ENCODE peak calls at places on chromosomes 7 and 10, in six cellular contexts. S is heart left ventricle, H is stomach, N is IMR-90, X is ovary, P is spleen. J is an unnamed sample.

GRCh38 chr10:95517536-95518454 is 43.4 kb downstream of the SORBS1 start:
- DNase-seq in X (no peak), H (peak), P (no peak), N (peak), S (no peak), J (no peak)

GRCh38 chr10:93313798-93314197 is 168.3 kb downstream of the MYOF start:
- DNase-seq in P (no peak), H (no peak), N (no peak), S (no peak), X (no peak), J (no peak)

GRCh38 chr10:104054430-104054829 is 31.2 kb downstream of the COL17A1 start:
- DNase-seq in S (no peak), N (peak), X (no peak), P (no peak), H (no peak), J (no peak)

GRCh38 chr7:92528958-92529264 is 316 bp downstream of the RBM48 start:
- DNase-seq in P (no peak), S (no peak), N (no peak), H (no peak), X (no peak), J (no peak)

GRCh38 chr7:135249901-135250300 is 16.3 kb downstream of the STRA8 start:
- DNase-seq in H (no peak), X (no peak), S (no peak), N (no peak), P (no peak), J (no peak)

GRCh38 chr10:73244866-73245477 is 2.1 kb downstream of the DNAJC9 start:
- DNase-seq in H (no peak), X (no peak), S (no peak), N (no peak), P (no peak), J (no peak)

GRCh38 chr7:30548762-30549344 is 44.2 kb upstream of the GGCT start:
- DNase-seq in N (peak), X (peak), P (no peak), H (peak), S (no peak), J (no peak)

GRCh38 chr10:107701947-107702346 is 537.4 kb upstream of the SORCS1 start:
- DNase-seq in N (peak), P (no peak), S (no peak), X (no peak), H (no peak), J (no peak)

GRCh38 chr7:143419880-143420279 is 11.2 kb upstream of the EPHA1 start:
- DNase-seq in P (no peak), H (no peak), S (no peak), X (no peak), N (no peak), J (no peak)

GRCh38 chr10:43222296-43222695 is 44.6 kb downstream of the RASGEF1A start:
- DNase-seq in S (peak), H (no peak), N (no peak), P (peak), X (peak), J (peak)

GRCh38 chr7:90313908-90314307 is 7.2 kb downstream of the FAM237B start:
- DNase-seq in S (no peak), H (no peak), P (no peak), X (no peak), N (no peak), J (no peak)

GRCh38 chr7:131849472-131849871 is 293.0 kb upstream of the PODXL start:
- DNase-seq in N (no peak), P (no peak), H (no peak), S (no peak), X (no peak), J (no peak)

GRCh38 chr10:30037620-30038336 is 21.6 kb downstream of the JCAD start:
- DNase-seq in X (no peak), P (no peak), N (no peak), H (no peak), S (no peak), J (no peak)

GRCh38 chr10:113058175-113058961 is 108.3 kb downstream of the TCF7L2 start:
- DNase-seq in N (peak), H (no peak), S (no peak), X (no peak), P (no peak), J (no peak)

GRCh38 chr10:113060221-113061053 is 110.4 kb downstream of the TCF7L2 start:
- DNase-seq in X (no peak), P (no peak), S (peak), N (no peak), H (no peak), J (no peak)

GRCh38 chr10:113061054-113061430 is 111.0 kb downstream of the TCF7L2 start:
- DNase-seq in P (no peak), S (no peak), N (no peak), X (peak), H (no peak), J (no peak)

GRCh38 chr10:113056468-113057021 is 106.5 kb downstream of the TCF7L2 start:
- DNase-seq in P (no peak), H (no peak), N (peak), X (no peak), S (no peak), J (no peak)

GRCh38 chr10:113059001-113059780 is 109.1 kb downstream of the TCF7L2 start:
- DNase-seq in S (no peak), X (peak), H (no peak), N (peak), P (no peak), J (no peak)
- H3K27ac ChIP-seq in S (peak), X (no peak), H (peak), N (peak), P (peak), J (peak)

DNA sequence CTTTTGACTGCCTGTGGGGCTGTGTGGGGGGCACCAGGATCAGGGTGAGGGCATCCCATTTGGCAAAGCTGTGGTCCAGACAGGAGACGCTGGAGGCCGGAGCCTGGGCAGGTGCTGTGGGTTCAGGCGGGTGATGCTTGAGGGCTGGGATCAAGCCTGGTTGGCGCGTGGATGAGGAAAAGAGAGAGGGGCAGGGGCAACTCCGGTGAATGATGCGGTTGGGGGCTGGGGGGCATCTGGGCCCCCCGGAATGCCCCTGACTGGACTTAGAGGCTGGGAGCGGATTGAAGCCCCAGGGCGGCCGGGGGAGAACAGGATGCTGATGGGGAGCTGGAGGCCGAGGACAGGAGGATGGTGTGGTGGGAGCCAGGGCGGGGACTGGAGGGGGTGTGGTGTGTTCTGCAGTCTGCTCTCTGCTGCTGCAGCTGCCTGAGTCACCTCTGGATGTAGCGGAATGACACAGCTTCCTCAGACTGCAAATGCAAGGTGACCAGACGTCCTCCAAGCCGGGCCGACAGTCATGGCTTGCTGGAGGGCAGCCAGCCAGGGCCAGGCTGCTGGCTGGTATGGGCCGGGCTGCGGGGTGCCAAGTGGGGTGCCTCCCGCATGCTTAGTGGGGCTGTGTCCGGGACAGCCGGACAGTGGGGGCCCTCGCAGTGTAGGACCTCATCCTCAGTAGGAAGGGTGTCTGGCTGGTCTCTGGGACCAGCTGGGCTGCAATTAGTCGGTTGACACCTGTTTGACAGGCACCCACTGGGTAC is 3.2 kb downstream of the MAFK start:
- DNase-seq in X (no peak), P (peak), H (peak), S (no peak), N (peak), J (peak)
- TF ChIP-seq POLR2A in X (no peak), P (no peak), H (no peak), S (no peak), N (peak), J (no peak)

GRCh38 chr7:5390918-5391317 is 32.7 kb downstream of the TNRC18 start:
- DNase-seq in N (no peak), P (no peak), X (no peak), S (no peak), H (no peak), J (no peak)
- H3K27ac ChIP-seq in N (no peak), P (no peak), X (no peak), S (no peak), H (no peak), J (no peak)

GRCh38 chr7:37035631-37036030 is 311.3 kb upstream of the AOAH start:
- DNase-seq in H (no peak), X (no peak), N (no peak), P (no peak), S (no peak), J (no peak)

GRCh38 chr7:37028909-37029440 is 304.7 kb upstream of the AOAH start:
- DNase-seq in N (no peak), H (no peak), X (no peak), S (no peak), P (no peak), J (no peak)

GRCh38 chr7:37032258-37032601 is 307.9 kb upstream of the AOAH start:
- DNase-seq in H (no peak), S (no peak), X (no peak), N (no peak), P (no peak), J (no peak)

GRCh38 chr7:37033141-37033540 is 308.8 kb upstream of the AOAH start:
- DNase-seq in P (no peak), H (no peak), X (no peak), S (no peak), N (no peak), J (no peak)

GRCh38 chr7:37031571-37032257 is 307.4 kb upstream of the AOAH start:
- DNase-seq in X (peak), S (no peak), N (peak), P (no peak), H (peak), J (peak)
- TF ChIP-seq POLR2A in X (no peak), S (no peak), N (no peak), P (no peak), H (no peak), J (no peak)

GRCh38 chr7:41880107-41880506 is 177.2 kb upstream of the INHBA start:
- DNase-seq in P (no peak), S (no peak), N (peak), X (no peak), H (no peak), J (no peak)
- H3K27ac ChIP-seq in P (no peak), S (no peak), N (peak), X (no peak), H (no peak), J (no peak)

GRCh38 chr7:100867040-100867795 is at the start of gene TRIP6:
- DNase-seq in N (peak), P (peak), X (peak), S (peak), H (peak), J (peak)
- TF ChIP-seq POLR2A in N (peak), P (no peak), X (peak), S (no peak), H (no peak), J (no peak)

GRCh38 chr10:35778344-35778743 is 136.2 kb upstream of the FZD8 start:
- DNase-seq in H (no peak), N (no peak), P (no peak), X (no peak), S (no peak), J (no peak)
- H3K27ac ChIP-seq in H (no peak), N (no peak), P (no peak), X (no peak), S (no peak), J (no peak)

DNA sequence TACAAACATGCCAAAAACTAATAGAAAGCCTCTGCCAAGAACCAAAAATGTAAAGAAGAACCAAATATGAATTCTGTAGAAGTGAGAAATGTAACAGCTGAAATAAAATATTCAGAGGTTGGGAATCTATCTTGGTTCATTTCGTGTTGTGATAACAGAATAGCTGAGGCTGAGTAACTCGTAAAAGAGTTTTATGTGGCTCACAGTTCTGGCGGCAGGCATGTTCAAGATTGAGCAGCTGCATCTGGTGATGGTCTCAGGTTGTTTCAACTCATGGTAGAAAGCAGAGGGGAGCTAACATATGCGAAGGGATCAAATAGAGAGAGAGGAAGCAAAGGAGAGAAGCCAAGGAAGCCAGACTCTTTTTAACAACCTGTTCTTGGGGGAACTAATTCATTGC is 717.2 kb downstream of the TNS3 start:
- DNase-seq in H (no peak), P (no peak), X (no peak), N (no peak), S (no peak), J (no peak)
- TF ChIP-seq POLR2A in H (no peak), P (no peak), X (no peak), N (no peak), S (no peak), J (no peak)

GRCh38 chr7:152909683-152910544 is 150.4 kb downstream of the ACTR3B start:
- DNase-seq in X (no peak), P (no peak), S (no peak), H (no peak), N (no peak), J (no peak)

GRCh38 chr7:152907042-152907761 is 147.7 kb downstream of the ACTR3B start:
- DNase-seq in S (no peak), N (no peak), H (no peak), X (no peak), P (no peak), J (no peak)

GRCh38 chr7:152910545-152911013 is 151.0 kb downstream of the ACTR3B start:
- DNase-seq in X (no peak), N (no peak), H (no peak), S (no peak), P (no peak), J (no peak)

GRCh38 chr7:152911904-152912303 is 152.4 kb downstream of the ACTR3B start:
- DNase-seq in X (no peak), H (no peak), N (no peak), S (no peak), P (no peak), J (no peak)

DNA sequence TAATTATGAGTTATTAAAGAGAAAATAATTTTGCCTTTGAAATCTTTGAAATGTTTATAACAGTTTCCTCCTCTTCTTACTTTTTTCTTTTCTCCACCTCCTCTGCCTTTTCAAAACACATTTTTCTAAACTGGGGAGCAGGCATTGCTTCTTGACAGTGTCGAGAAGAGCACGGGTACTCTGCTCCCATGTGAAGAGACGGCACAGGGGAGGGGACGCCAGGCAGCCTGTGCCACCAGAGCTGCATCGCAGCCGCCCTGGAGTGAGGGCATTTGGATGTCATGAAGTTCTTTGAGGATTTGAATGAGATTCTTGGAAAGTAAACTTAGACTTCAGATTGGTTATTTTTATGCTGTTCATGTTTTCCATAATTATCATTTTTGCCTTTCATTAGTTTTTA is 149.7 kb downstream of the ACTR3B start:
- DNase-seq in S (no peak), H (no peak), P (no peak), X (no peak), N (no peak), J (no peak)
- H3K27ac ChIP-seq in S (no peak), H (no peak), P (no peak), X (no peak), N (no peak), J (no peak)